ENCODE peak calls at places on chromosomes 3 and 15, in ten cellular contexts. F, X, N, P, C, R, J, K, H and V are unnamed samples.

GRCh38 chr3:43248194-43248593 is 38.1 kb upstream of the SNRK start:
- DNase-seq in N (peak; percentile 76), F (no peak), J (no peak), R (peak; percentile 30), C (no peak), X (no peak), H (no peak), P (no peak), K (no peak), V (no peak)

GRCh38 chr3:48918388-48919214 is at the start of gene ARIH2:
- DNase-seq in K (peak; percentile 96), P (peak; percentile 97), N (peak; percentile 92), F (peak; percentile 97), X (peak; percentile 90), R (peak; percentile 98), C (peak; percentile 92), H (peak; percentile 86), J (peak; percentile 93), V (peak; percentile 79)

GRCh38 chr3:101928890-101929289 is 79.6 kb downstream of the NFKBIZ start:
- DNase-seq in H (peak; percentile 80), R (peak; percentile 92), J (no peak), K (no peak), P (no peak), N (peak; percentile 47), X (peak; percentile 78), F (no peak), C (no peak), V (peak; percentile 83)

GRCh38 chr3:25911525-25912295 is 121.8 kb downstream of the OXSM start:
- DNase-seq in H (no peak), N (no peak), F (no peak), C (no peak), X (no peak), P (no peak), J (no peak), R (no peak), K (no peak), V (no peak)

GRCh38 chr3:59001675-59002074 is 48.1 kb downstream of the CFAP20DC start:
- DNase-seq in P (no peak), F (no peak), X (no peak), H (no peak), J (no peak), K (no peak), N (no peak), R (no peak), C (no peak), V (no peak)

GRCh38 chr3:113117511-113118302 is 93.7 kb upstream of the BOC start:
- DNase-seq in X (no peak), F (no peak), J (peak; percentile 53), P (no peak), R (peak; percentile 51), K (no peak), H (peak; percentile 94), C (no peak), N (peak; percentile 67), V (peak; percentile 47)

GRCh38 chr15:26682765-26683164 is 90.1 kb downstream of the GABRB3 start:
- DNase-seq in N (no peak), K (no peak), R (no peak), J (no peak), F (no peak), X (no peak), C (no peak), H (no peak), P (no peak), V (no peak)

GRCh38 chr15:92812271-92812670 is 87.9 kb upstream of the CHD2 start:
- DNase-seq in K (no peak), N (no peak), X (peak; percentile 34), R (no peak), J (no peak), F (no peak), H (no peak), P (no peak), C (no peak), V (no peak)

GRCh38 chr3:134251731-134252391 is 1.2 kb upstream of the RYK start:
- DNase-seq in R (no peak), C (no peak), H (no peak), F (peak; percentile 58), K (peak; percentile 72), N (no peak), X (no peak), J (peak; percentile 33), P (no peak), V (no peak)

GRCh38 chr3:40237892-40238571 is 71.5 kb upstream of the EIF1B start:
- DNase-seq in H (no peak), N (peak; percentile 18), R (peak; percentile 42), J (peak; percentile 31), F (no peak), K (no peak), P (no peak), C (no peak), X (no peak), V (no peak)

GRCh38 chr3:41202834-41203345 is 3.6 kb downstream of the CTNNB1 start:
- DNase-seq in N (peak; percentile 61), K (no peak), R (peak; percentile 71), C (no peak), H (peak; percentile 49), X (peak; percentile 70), F (no peak), J (peak; percentile 26), P (peak; percentile 58), V (peak; percentile 77)

GRCh38 chr3:55160241-55160877 is 232.5 kb upstream of the LRTM1 start:
- DNase-seq in X (peak; percentile 14), J (peak; percentile 52), N (peak; percentile 100), H (peak; percentile 100), F (peak; percentile 77), K (no peak), R (peak; percentile 99), P (peak; percentile 81), C (no peak), V (no peak)

GRCh38 chr15:69529141-69529540 is 76.5 kb downstream of the RPLP1 start:
- DNase-seq in R (no peak), K (no peak), X (no peak), F (no peak), J (no peak), C (no peak), H (no peak), N (no peak), P (no peak), V (no peak)

GRCh38 chr3:125119752-125120369 is 64.1 kb upstream of the HEG1 start:
- DNase-seq in C (no peak), F (no peak), N (no peak), J (no peak), X (no peak), K (no peak), P (peak; percentile 84), R (no peak), H (peak; percentile 42), V (no peak)
- H3K4me3 ChIP-seq in C (peak overlapping the region; percentile 1), F (peak overlapping the region; percentile 22), N (peak overlapping the region; percentile 24), J (no peak overlapping the region), X (no peak overlapping the region), K (no peak overlapping the region), P (peak overlapping the region; percentile 49), R (no peak overlapping the region), H (peak overlapping the region; percentile 27), V (no peak overlapping the region)

DNA sequence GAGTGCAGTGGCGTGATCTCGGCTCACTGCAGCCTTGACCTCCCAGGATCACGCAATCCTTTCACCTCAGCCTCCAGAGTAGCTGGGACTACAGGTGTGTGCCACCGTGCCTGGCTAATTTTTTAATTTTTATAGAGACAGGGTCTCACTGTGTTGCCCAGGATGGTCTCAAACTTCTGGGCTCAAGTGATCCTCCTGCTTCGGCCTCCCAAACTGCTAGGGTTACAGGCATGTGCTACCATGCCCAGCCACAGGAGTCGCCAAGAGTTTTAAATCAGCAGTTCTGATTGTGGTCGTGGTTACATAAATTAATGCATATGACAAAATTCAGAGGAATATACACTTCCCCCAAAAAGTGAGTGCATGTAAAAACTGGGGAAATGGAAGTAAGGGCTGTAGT is 33.0 kb downstream of the MEGF11 start:
- DNase-seq in K (no peak), R (no peak), X (no peak), H (no peak), J (no peak), F (no peak), P (no peak), C (no peak), N (no peak), V (no peak)
- TF ChIP-seq CTCF in K (no peak), R (no peak), X (no peak), H (no peak), J (no peak), F (no peak), P (no peak), C (no peak), N (no peak), V (no peak)

DNA sequence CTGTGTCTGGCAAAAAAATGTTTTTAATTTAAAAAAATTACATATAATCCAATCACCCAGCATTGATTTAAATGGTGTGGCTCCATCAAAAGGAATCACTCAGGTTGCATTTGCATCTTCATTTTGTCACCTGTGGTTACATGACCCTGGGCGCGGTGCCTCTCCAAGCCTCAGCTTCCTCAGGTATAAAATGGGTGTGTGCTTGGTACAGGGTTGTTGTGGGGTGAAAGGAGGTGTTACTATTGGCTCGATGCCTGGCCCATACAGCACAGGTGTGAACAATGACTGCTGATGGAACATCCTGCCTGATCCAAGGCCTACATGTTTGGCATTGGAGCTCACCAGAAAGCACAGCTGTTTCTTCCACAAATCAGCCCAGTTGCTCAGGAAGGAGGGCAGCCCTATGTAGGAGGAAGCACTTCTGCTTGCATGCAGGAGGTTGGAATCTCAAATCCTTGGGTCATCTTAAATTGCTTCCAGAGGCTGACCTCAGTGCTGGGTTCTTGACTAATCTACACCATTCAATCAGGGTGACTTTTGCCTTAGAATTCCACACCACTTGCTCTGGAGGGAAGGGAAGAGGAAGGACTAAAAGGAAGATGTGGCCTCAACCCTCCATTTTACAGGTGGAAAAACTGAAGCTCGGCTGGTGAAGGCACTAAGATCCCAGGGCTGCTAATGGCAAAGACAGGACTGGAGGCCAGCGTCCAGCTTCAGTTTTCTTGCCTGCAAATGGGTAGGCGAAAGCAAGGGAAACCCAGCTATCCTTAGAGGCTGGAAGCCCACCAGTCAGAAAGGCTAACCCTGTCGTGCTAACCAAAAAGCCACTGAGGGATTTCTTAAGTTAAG is 31.7 kb downstream of the BHLHE40 start:
- DNase-seq in F (no peak), J (no peak), H (no peak), X (no peak), C (peak; percentile 41), K (no peak), P (peak; percentile 43), R (peak; percentile 84), N (peak; percentile 78), V (peak; percentile 39)
- H3K4me3 ChIP-seq in F (no peak overlapping the region), J (no peak overlapping the region), H (no peak overlapping the region), X (no peak overlapping the region), C (no peak overlapping the region), K (no peak overlapping the region), P (peak overlapping the region; percentile 38), R (no peak overlapping the region), N (no peak overlapping the region), V (no peak overlapping the region)

DNA sequence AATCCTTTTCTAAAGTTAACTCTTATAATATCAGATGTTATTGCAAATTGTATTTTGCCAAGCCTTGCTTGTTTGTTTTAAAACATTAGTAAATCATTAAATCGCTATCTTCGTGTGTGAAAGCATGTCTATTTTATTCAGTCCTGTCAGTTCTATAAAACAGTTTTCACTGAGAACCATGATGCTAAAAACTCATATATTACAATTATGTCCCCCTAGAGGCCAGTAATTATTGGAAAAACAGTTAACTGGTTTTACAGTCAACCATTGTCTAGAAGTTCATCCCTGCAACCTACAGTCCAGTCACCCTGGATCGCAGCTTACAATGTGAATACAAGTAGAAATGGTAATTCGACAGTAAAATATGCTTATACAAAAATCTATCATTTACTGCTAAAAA is 311.5 kb upstream of the ROBO2 start:
- DNase-seq in N (no peak), H (no peak), X (no peak), P (no peak), J (no peak), F (no peak), K (no peak), C (no peak), R (peak; percentile 1), V (no peak)
- TF ChIP-seq CTCF in N (no peak), H (no peak), X (no peak), P (no peak), J (no peak), F (no peak), K (no peak), C (no peak), R (no peak), V (no peak)